ENCODE peak calls at places on chromosomes 16 and 17, in eight cellular contexts. X, R, K, F, W, Z, Q and H are unnamed samples.

GRCh38 chr16:2841606-2842339 is 11.7 kb downstream of the ZG16B start:
- DNase-seq in W (no peak), F (no peak), X (no peak), Q (no peak), R (no peak), K (no peak), Z (no peak), H (no peak)

GRCh38 chr16:23466162-23466885 is 13.3 kb upstream of the COG7 start:
- DNase-seq in W (no peak), F (no peak), Z (no peak), X (no peak), K (peak), Q (no peak), R (no peak), H (no peak)

GRCh38 chr16:83830091-83830768 is 22.5 kb downstream of the HSBP1 start:
- DNase-seq in W (no peak), Z (no peak), Q (peak), X (no peak), K (no peak), F (no peak), R (no peak), H (no peak)

GRCh38 chr17:48153711-48154642 is 46.4 kb downstream of the SNX11 start:
- DNase-seq in F (peak), K (peak), X (no peak), Q (peak), R (no peak), W (peak), Z (no peak), H (no peak)

GRCh38 chr17:33178641-33179040 is 114.5 kb downstream of the ASIC2 start:
- DNase-seq in R (no peak), F (no peak), Q (no peak), Z (no peak), W (peak), K (no peak), X (no peak), H (no peak)

GRCh38 chr16:81018496-81018895 is 11.5 kb downstream of the CENPN start:
- DNase-seq in X (no peak), K (no peak), Z (no peak), R (no peak), F (no peak), Q (no peak), W (no peak), H (no peak)

GRCh38 chr16:48613061-48613957 is 3.3 kb upstream of the N4BP1 start:
- DNase-seq in R (no peak), Z (no peak), Q (peak), X (no peak), F (peak), K (peak), W (no peak), H (peak)

GRCh38 chr16:57045694-57046381 is 46.5 kb upstream of the CPNE2 start:
- DNase-seq in Z (peak), F (peak), R (peak), X (peak), W (peak), Q (peak), K (peak), H (no peak)

GRCh38 chr17:78253946-78254672 is 22.7 kb downstream of the TMEM235 start:
- DNase-seq in F (peak), W (peak), K (peak), Q (peak), X (peak), Z (peak), R (peak), H (peak)

GRCh38 chr17:78852709-78853111 is 12.1 kb upstream of the USP36 start:
- DNase-seq in Q (peak), R (no peak), K (no peak), Z (no peak), F (peak), W (no peak), X (no peak), H (no peak)

GRCh38 chr16:24988137-24988535 is 27.0 kb downstream of the ARHGAP17 start:
- DNase-seq in Q (no peak), W (no peak), X (no peak), K (no peak), Z (no peak), F (no peak), R (no peak), H (no peak)

GRCh38 chr17:44219126-44219635 is 294 bp downstream of the UBTF start:
- DNase-seq in Q (peak), Z (peak), K (no peak), W (peak), F (peak), R (no peak), X (no peak), H (peak)

GRCh38 chr16:86531193-86531550 is 20.8 kb downstream of the FOXF1 start:
- DNase-seq in Q (no peak), X (peak), W (no peak), F (no peak), K (no peak), Z (no peak), R (peak), H (no peak)

GRCh38 chr17:44045493-44045892 is 21.0 kb downstream of the LSM12 start:
- DNase-seq in Q (no peak), K (no peak), X (no peak), Z (no peak), W (no peak), R (no peak), F (no peak), H (no peak)

GRCh38 chr17:77723071-77723908 is 235.2 kb upstream of the TNRC6C start:
- DNase-seq in W (no peak), Q (no peak), Z (no peak), X (no peak), K (no peak), R (no peak), F (no peak), H (peak)

GRCh38 chr17:63354251-63354650 is 91.9 kb downstream of the CYB561 start:
- DNase-seq in Z (no peak), R (no peak), K (no peak), Q (no peak), F (no peak), X (no peak), W (no peak), H (no peak)

GRCh38 chr17:39663688-39664580 is 1.2 kb upstream of the TCAP start:
- DNase-seq in Q (peak), Z (no peak), X (no peak), F (peak), R (peak), K (no peak), W (no peak), H (no peak)

GRCh38 chr17:38786372-38786771 is 13.0 kb downstream of the PIP4K2B start:
- DNase-seq in W (no peak), Q (no peak), R (no peak), K (no peak), F (no peak), X (no peak), Z (no peak), H (no peak)

GRCh38 chr16:81894592-81894991 is 115.5 kb downstream of the PLCG2 start:
- DNase-seq in K (no peak), W (no peak), Z (no peak), Q (no peak), X (no peak), R (no peak), F (no peak), H (no peak)

GRCh38 chr17:14461131-14461530 is 160.2 kb downstream of the HS3ST3B1 start:
- DNase-seq in Q (no peak), R (no peak), F (no peak), W (no peak), X (no peak), Z (no peak), K (no peak), H (no peak)

GRCh38 chr17:48047113-48047740 is 932 bp upstream of the NFE2L1 start:
- DNase-seq in Q (peak), R (no peak), F (no peak), X (no peak), Z (no peak), K (no peak), W (no peak), H (no peak)

GRCh38 chr17:39926588-39927100 is 757 bp downstream of the ORMDL3 start:
- DNase-seq in K (no peak), Q (peak), X (peak), F (peak), W (no peak), R (no peak), Z (no peak), H (peak)

GRCh38 chr17:46989637-46990431 is 10.8 kb upstream of the RPRML start:
- DNase-seq in K (no peak), Q (no peak), F (no peak), R (no peak), Z (no peak), X (no peak), W (no peak), H (no peak)

DNA sequence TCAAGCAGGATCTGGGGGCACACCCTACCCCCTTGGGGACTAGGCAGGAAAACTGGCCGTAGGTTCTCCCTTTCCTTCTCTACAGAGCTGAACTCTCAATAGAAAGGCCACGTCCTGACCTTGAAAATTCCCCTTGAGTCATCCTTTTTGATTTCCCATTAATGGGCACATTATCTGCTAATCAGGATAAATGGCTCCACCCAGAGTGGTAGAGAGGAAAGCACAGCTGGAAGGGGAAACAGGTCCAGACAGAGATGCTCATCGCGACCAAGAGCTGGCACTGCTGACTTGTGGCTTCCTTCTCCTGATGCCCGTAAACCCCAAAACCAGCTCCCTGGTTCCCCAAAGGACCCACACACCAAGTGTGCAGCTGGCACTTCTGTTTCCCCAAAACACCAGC is 206.5 kb upstream of the CDH5 start:
- DNase-seq in W (peak), F (no peak), K (no peak), X (no peak), Z (no peak), R (no peak), Q (no peak), H (no peak)
- TF ChIP-seq CTCF in W (peak), F (no peak), K (peak), X (no peak), Z (no peak), R (no peak), Q (peak), H (no peak)

DNA sequence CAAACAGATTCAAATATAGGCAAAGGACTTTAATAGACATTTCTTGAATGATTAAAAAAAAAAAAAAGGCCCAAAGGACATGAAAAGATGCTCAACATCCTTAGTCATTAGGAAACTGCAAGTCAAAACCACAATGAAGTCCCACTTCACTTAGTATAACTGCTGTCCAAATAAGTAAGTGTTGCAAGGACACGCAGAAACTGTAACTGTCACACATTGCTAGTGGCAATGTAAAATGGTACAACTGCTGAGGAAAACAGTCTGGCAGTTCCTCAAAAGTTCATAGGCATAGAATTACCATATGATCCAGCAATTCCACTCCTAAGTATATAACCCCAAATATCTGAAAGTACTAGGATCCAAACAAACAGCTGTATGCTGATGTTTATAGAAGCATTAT is 112.7 kb downstream of the BRIP1 start:
- DNase-seq in Z (no peak), W (no peak), K (no peak), Q (no peak), F (no peak), X (no peak), R (no peak), H (no peak)
- H3K27ac ChIP-seq in Z (no peak), W (no peak), K (no peak), Q (no peak), F (no peak), X (no peak), R (no peak), H (no peak)

GRCh38 chr17:1628856-1629646 is 417 bp upstream of the SLC43A2 start:
- DNase-seq in K (peak), F (peak), W (peak), Z (peak), R (peak), X (peak), Q (peak), H (peak)
- TF ChIP-seq CTCF in K (no peak), F (peak), W (no peak), Z (peak), R (peak), X (peak), Q (peak), H (peak)

GRCh38 chr16:87832137-87832527 is 37.2 kb downstream of the SLC7A5 start:
- DNase-seq in F (no peak), R (no peak), Z (no peak), K (no peak), X (no peak), W (no peak), Q (no peak), H (no peak)

GRCh38 chr16:87830673-87831420 is 38.5 kb downstream of the SLC7A5 start:
- DNase-seq in R (no peak), X (no peak), F (no peak), Q (no peak), K (no peak), W (no peak), Z (no peak), H (no peak)

GRCh38 chr16:87832759-87833502 is 36.4 kb downstream of the SLC7A5 start:
- DNase-seq in K (no peak), W (no peak), X (no peak), F (no peak), R (no peak), Q (no peak), Z (no peak), H (no peak)

GRCh38 chr16:87829988-87830672 is 39.2 kb downstream of the SLC7A5 start:
- DNase-seq in R (no peak), K (no peak), Z (no peak), F (no peak), W (no peak), Q (no peak), X (no peak), H (no peak)

GRCh38 chr16:87831421-87832136 is 37.7 kb downstream of the SLC7A5 start:
- DNase-seq in R (no peak), Q (no peak), F (no peak), Z (no peak), X (no peak), K (no peak), W (no peak), H (no peak)
- H3K27ac ChIP-seq in R (no peak), Q (peak), F (no peak), Z (no peak), X (no peak), K (no peak), W (peak), H (no peak)

DNA sequence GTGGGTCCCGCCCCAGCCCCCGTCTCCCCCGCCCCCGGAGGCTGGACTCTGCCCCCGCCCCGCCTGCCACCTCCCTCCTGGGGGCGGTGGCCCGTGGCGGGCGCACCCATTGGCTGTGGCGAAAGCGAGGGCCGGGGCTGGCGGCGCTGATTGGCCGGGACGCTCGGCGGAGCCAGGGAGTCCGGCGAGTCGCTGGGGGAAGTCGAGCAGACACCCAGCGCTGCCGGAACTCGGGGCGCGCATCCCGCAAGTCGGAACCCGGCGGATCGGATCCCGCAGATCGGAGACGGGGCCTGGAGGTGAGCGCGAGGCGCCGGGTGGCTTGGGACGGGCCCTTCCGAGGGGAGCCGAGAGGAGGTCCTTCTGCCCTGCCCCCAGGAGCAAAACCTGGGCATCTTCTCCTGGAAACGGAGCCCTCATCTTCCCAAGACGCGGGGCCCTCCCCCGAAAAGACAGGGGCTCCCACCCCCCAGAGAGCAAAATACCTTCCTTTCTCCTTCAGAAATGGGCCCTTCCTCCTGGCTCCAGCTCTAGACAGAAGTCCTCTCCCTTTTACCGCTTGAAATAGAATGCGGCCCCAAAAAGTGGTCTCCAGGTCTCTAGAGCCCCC is at the start of gene ABAT:
- DNase-seq in Q (peak), W (peak), R (peak), K (peak), X (peak), F (peak), Z (peak), H (peak)
- TF ChIP-seq CTCF in Q (no peak), W (no peak), R (no peak), K (no peak), X (no peak), F (no peak), Z (no peak), H (no peak)

DNA sequence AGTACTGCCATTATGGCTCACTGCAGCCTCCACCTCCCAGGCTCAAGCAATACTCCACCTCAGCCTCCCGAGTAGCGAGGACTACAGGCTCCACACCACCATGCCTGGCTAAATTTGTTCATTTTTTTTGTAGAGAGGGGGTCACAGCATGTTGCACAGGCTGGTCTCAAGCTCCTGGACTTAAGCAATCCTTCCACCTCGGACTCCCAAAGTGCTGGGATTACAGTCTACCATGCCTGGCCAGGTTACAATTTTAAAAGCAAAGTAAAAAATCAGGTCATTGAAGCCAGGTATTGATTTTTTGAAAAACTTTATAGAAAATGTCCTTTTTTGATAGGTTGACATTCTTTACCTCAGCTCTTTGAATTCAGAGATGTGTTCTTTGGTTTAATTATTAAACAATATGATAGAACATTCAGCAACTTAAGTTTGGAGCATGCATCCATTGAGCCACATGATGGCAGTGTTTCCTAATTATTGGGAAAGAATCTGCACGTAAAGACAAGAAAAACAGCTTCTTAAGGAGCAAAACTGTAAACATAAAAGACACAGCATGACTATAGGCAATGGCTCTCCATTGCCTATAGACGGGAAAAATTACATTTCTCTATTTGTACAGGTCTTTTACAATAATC is 1.7 kb upstream of the SLC16A11 start:
- DNase-seq in R (no peak), W (peak), K (peak), Z (peak), Q (peak), X (no peak), F (peak), H (no peak)
- H3K27ac ChIP-seq in R (no peak), W (no peak), K (no peak), Z (peak), Q (no peak), X (no peak), F (peak), H (no peak)

DNA sequence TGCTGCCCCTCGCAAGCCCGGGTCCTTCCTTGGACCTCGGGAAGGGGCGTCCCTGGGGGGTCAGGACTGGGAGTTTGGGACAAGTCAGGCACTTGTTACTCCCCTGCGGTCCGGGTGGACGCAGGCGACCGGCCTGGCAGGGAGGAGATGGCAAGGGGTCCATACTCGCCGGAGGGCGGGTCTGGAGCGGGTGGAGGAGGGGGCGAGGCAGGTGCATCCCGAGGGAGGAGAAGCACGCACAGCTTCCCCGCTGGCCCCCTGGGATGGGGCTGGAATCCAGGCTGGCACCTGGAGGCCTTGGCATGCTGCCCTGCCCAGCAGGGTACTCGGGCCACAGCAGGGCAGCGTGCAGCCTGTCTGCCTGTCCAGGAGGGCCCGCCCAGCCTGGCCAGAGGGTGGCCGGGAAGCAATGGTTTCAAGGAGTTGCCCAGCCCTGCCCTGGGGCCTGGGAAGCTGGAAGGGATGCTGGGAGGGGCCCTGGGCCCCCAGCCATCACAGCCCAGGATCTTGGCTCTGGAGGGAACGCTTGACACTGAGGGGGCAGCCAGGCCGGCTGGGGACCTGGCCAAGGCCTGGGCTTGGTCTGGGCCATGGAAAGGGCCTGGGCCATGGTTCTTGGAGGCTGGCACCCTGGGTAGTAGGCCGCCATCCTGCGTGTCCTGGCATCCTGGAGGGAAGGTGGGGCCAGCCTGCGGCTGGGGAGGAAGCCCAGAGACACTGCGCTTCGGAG is 1.0 kb downstream of the GLIS2 start:
- DNase-seq in X (peak), Q (no peak), R (peak), W (no peak), F (peak), K (no peak), Z (no peak), H (peak)
- TF ChIP-seq CTCF in X (no peak), Q (no peak), R (no peak), W (no peak), F (no peak), K (no peak), Z (no peak), H (no peak)

DNA sequence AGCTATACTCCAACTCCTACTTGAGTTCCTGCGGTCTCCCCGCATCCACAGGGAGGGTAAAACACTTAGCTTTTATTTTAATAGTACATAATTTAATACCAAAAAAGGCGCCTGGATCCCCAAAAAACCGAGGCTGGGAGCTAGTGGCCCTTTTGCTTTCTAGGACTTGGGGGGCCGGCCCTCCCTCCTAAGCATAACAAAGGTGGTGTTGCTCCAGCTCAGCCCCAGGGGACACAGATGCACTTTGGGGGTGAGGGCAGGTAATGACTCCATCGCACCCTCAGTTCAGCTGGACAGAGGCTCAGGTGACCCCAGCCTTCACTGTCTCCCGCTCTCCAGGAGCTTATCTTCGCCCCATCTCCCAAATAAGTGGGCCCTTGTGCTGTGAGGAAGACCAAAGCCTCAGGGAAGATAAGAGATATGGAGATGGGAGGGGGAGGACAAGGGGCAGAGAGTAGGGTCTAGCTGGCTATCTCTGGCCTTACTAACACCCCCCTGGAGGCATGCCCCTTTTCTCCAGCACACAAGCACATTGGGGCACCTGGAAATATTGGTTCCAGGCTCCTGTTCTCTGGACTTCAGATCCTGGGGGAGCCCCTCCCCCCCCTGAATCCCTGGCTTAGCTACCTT is 2.8 kb upstream of the NHERF1 start:
- DNase-seq in Z (no peak), X (no peak), R (no peak), W (no peak), Q (no peak), K (no peak), F (no peak), H (no peak)
- H3K27ac ChIP-seq in Z (peak), X (no peak), R (peak), W (no peak), Q (peak), K (no peak), F (no peak), H (no peak)

GRCh38 chr17:1089915-1090314 is 89.9 kb downstream of the ABR start:
- DNase-seq in K (no peak), R (no peak), W (no peak), F (no peak), Q (no peak), X (peak), Z (peak), H (no peak)
- TF ChIP-seq CTCF in K (no peak), R (no peak), W (no peak), F (no peak), Q (no peak), X (no peak), Z (no peak), H (no peak)